ENCODE peak calls at places on chromosomes 5 and 9, in nine cellular contexts. Q, J, A, G, D, V, L, C and W are unnamed samples. For H3K4me1, the result is how much of the 10 kb centered on the place peaks cover.

GRCh38 chr5:92922231-92922967 is 658.6 kb downstream of the NR2F1-AS1 start:
- DNase-seq in Q (no peak), J (no peak), A (no peak), G (no peak), D (no peak), V (no peak), L (no peak), C (no peak), W (no peak)

GRCh38 chr5:181241393-181241975 is 2.2 kb downstream of the RACK1 start:
- DNase-seq in Q (no peak), J (peak), A (peak), G (no peak), D (no peak), V (peak), L (peak), C (peak), W (no peak)

GRCh38 chr5:102221949-102222348 is 74.1 kb downstream of the SLCO4C1 start:
- DNase-seq in Q (no peak), J (no peak), A (no peak), G (no peak), D (no peak), V (no peak), L (no peak), C (no peak), W (no peak)

GRCh38 chr9:115234094-115234493 is 116.1 kb upstream of the TNC start:
- DNase-seq in Q (no peak), J (peak), A (no peak), G (no peak), D (no peak), V (no peak), L (peak), C (peak), W (no peak)

GRCh38 chr9:109904666-109905065 is 124.7 kb downstream of the PALM2AKAP2 start:
- DNase-seq in Q (no peak), J (no peak), A (no peak), G (no peak), D (no peak), V (no peak), L (no peak), C (no peak), W (no peak)

GRCh38 chr5:56522972-56523371 is 289.8 kb upstream of the ANKRD55 start:
- DNase-seq in Q (no peak), J (no peak), A (no peak), G (peak), D (peak), V (peak), L (peak), C (peak), W (no peak)

GRCh38 chr9:74942801-74943200 is 9.9 kb downstream of the C9orf40 start:
- DNase-seq in Q (no peak), J (peak), A (peak), G (no peak), D (no peak), V (no peak), L (peak), C (no peak), W (no peak)

GRCh38 chr5:173726848-173727557 is 110.6 kb upstream of the BOD1 start:
- DNase-seq in Q (no peak), J (no peak), A (no peak), G (no peak), D (no peak), V (no peak), L (no peak), C (no peak), W (no peak)

GRCh38 chr9:103037508-103038477 is 42.7 kb downstream of the CYLC2 start:
- DNase-seq in Q (no peak), J (no peak), A (no peak), G (peak), D (peak), V (peak), L (no peak), C (no peak), W (no peak)

GRCh38 chr9:21334603-21334968 is 618 bp downstream of the KLHL9 start:
- DNase-seq in Q (no peak), J (no peak), A (no peak), G (no peak), D (no peak), V (no peak), L (peak), C (no peak), W (no peak)

GRCh38 chr9:123392802-123393201 is 36.8 kb downstream of the CRB2 start:
- DNase-seq in Q (no peak), J (no peak), A (no peak), G (no peak), D (no peak), V (no peak), L (no peak), C (no peak), W (no peak)

GRCh38 chr5:111772456-111772855 is 15.5 kb upstream of the NREP start:
- DNase-seq in Q (no peak), J (no peak), A (no peak), G (no peak), D (no peak), V (no peak), L (peak), C (no peak), W (no peak)

GRCh38 chr9:107215381-107215780 is 67.7 kb upstream of the RAD23B start:
- DNase-seq in Q (no peak), J (peak), A (no peak), G (no peak), D (no peak), V (no peak), L (peak), C (no peak), W (no peak)

GRCh38 chr5:131863700-131864099 is 66.9 kb upstream of the FNIP1 start:
- DNase-seq in Q (no peak), J (no peak), A (no peak), G (no peak), D (no peak), V (no peak), L (no peak), C (no peak), W (no peak)

GRCh38 chr5:106966686-106967315 is 703.9 kb downstream of the EFNA5 start:
- DNase-seq in Q (no peak), J (peak), A (no peak), G (no peak), D (no peak), V (no peak), L (no peak), C (no peak), W (no peak)

GRCh38 chr9:20929276-20929675 is 102.2 kb downstream of the HACD4 start:
- DNase-seq in Q (no peak), J (no peak), A (no peak), G (no peak), D (no peak), V (no peak), L (no peak), C (no peak), W (no peak)

GRCh38 chr9:91820949-91821880 is 128.8 kb downstream of the ROR2 start:
- DNase-seq in Q (no peak), J (no peak), A (no peak), G (peak), D (no peak), V (no peak), L (peak), C (no peak), W (no peak)

GRCh38 chr5:9233712-9234111 is 312.2 kb downstream of the SEMA5A start:
- DNase-seq in Q (no peak), J (no peak), A (no peak), G (no peak), D (no peak), V (no peak), L (peak), C (no peak), W (no peak)

GRCh38 chr5:151495330-151495729 is 47.9 kb downstream of the SLC36A1 start:
- DNase-seq in Q (no peak), J (no peak), A (no peak), G (no peak), D (no peak), V (no peak), L (peak), C (no peak), W (no peak)

GRCh38 chr5:151448038-151448985 is 909 bp downstream of the SLC36A1 start:
- DNase-seq in Q (peak), J (peak), A (peak), G (no peak), D (no peak), V (no peak), L (no peak), C (peak), W (no peak)

GRCh38 chr5:132476853-132477729 is 13.5 kb downstream of the IRF1 start:
- DNase-seq in Q (no peak), J (no peak), A (no peak), G (peak), D (no peak), V (no peak), L (no peak), C (no peak), W (peak)

GRCh38 chr5:177455661-177456590 is 9.3 kb downstream of the PRR7 start:
- DNase-seq in Q (peak), J (peak), A (peak), G (peak), D (peak), V (peak), L (peak), C (peak), W (peak)

GRCh38 chr9:121369595-121370265 is at the start of gene STOM:
- DNase-seq in Q (no peak), J (peak), A (peak), G (peak), D (peak), V (peak), L (peak), C (no peak), W (peak)

GRCh38 chr9:110641350-110641749 is 27.2 kb upstream of the MUSK start:
- DNase-seq in Q (no peak), J (no peak), A (no peak), G (no peak), D (no peak), V (no peak), L (no peak), C (no peak), W (no peak)

GRCh38 chr5:148996270-148996669 is 66.6 kb downstream of the SH3TC2 start:
- DNase-seq in Q (no peak), J (no peak), A (no peak), G (no peak), D (no peak), V (no peak), L (peak), C (no peak), W (no peak)

GRCh38 chr9:129323376-129323998 is 145.4 kb upstream of the IER5L start:
- DNase-seq in Q (no peak), J (no peak), A (no peak), G (peak), D (no peak), V (peak), L (no peak), C (no peak), W (peak)

GRCh38 chr5:173035904-173036707 is 20.0 kb upstream of the CREBRF start:
- DNase-seq in Q (no peak), J (no peak), A (no peak), G (peak), D (no peak), V (no peak), L (no peak), C (no peak), W (no peak)

GRCh38 chr5:142095651-142096330 is 12.8 kb upstream of the NDFIP1 start:
- DNase-seq in Q (peak), J (peak), A (peak), G (no peak), D (no peak), V (no peak), L (no peak), C (no peak), W (no peak)

GRCh38 chr5:180126716-180127681 is 55.4 kb upstream of the RNF130 start:
- DNase-seq in Q (peak), J (no peak), A (peak), G (peak), D (peak), V (peak), L (no peak), C (peak), W (peak)

GRCh38 chr9:98045234-98046160 is 11.0 kb upstream of the NANS start:
- DNase-seq in Q (peak), J (no peak), A (peak), G (no peak), D (no peak), V (no peak), L (no peak), C (peak), W (no peak)

GRCh38 chr5:102223542-102224444 is 72.3 kb downstream of the SLCO4C1 start:
- DNase-seq in Q (peak), J (peak), A (no peak), G (no peak), D (no peak), V (no peak), L (peak), C (no peak), W (no peak)

GRCh38 chr5:116037236-116037822 is 5.1 kb downstream of the ARL14EPL start:
- DNase-seq in Q (no peak), J (peak), A (no peak), G (no peak), D (no peak), V (no peak), L (no peak), C (no peak), W (no peak)

GRCh38 chr5:173643964-173644363 is 27.5 kb upstream of the BOD1 start:
- DNase-seq in Q (no peak), J (no peak), A (no peak), G (no peak), D (no peak), V (no peak), L (peak), C (no peak), W (peak)

GRCh38 chr9:115135786-115136185 is 17.8 kb upstream of the TNC start:
- DNase-seq in Q (no peak), J (no peak), A (no peak), G (no peak), D (no peak), V (no peak), L (peak), C (no peak), W (no peak)

GRCh38 chr5:17089690-17090089 is 127.7 kb upstream of the BASP1 start:
- DNase-seq in Q (no peak), J (peak), A (no peak), G (no peak), D (no peak), V (no peak), L (peak), C (no peak), W (no peak)

DNA sequence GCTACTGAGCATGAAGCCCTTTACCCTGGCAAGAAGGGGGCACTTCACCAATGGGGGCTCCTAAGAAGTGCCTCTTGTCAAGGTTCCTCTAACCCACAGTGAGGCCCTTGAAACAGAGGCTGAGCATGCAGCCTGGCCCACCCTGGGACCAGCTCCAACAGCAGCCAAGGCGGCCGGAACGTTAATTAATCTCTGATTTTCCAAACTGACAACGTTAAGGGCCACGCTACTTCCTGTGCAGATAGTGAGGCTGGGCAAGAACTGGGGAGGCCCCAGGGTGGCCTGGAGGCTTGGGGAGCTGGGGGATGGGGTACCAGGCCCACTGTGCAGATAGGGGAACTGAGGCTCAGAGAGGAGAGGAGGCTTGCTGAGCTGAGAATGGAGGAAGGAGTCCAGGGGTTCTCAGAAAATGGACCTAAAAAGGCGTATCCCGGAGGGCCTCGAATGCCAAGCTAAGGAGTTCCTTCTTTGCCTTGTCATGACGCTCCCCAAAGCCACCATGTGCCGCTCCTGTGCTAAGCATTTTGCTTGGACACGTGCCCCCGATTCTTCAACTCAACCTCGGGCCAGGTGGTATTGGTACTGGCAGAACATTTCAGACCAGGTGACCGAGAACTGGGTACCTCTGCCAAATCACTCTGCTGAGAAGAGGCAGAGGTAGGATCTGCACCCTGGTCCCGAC is 72.0 kb upstream of the STXBP1 start:
- DNase-seq in Q (no peak), J (no peak), A (no peak), G (no peak), D (no peak), V (no peak), L (no peak), C (no peak), W (no peak)
- H3K4me1 ChIP-seq in Q (under half), J (under half), A (under half), G (half or more), D (half or more), V (under half), L (half or more), C (under half), W (half or more)

GRCh38 chr5:76133967-76134366 is 50.8 kb downstream of the SV2C start:
- DNase-seq in Q (no peak), J (no peak), A (no peak), G (no peak), D (no peak), V (no peak), L (no peak), C (no peak), W (no peak)
- H3K4me1 ChIP-seq in Q (under half), J (under half), A (under half), G (under half), D (under half), V (under half), L (under half), C (under half), W (under half)

GRCh38 chr9:104899759-104900247 is 28.2 kb downstream of the ABCA1 start:
- DNase-seq in Q (no peak), J (no peak), A (no peak), G (no peak), D (no peak), V (no peak), L (no peak), C (no peak), W (no peak)
- H3K4me1 ChIP-seq in Q (under half), J (under half), A (under half), G (under half), D (half or more), V (under half), L (under half), C (under half), W (half or more)

DNA sequence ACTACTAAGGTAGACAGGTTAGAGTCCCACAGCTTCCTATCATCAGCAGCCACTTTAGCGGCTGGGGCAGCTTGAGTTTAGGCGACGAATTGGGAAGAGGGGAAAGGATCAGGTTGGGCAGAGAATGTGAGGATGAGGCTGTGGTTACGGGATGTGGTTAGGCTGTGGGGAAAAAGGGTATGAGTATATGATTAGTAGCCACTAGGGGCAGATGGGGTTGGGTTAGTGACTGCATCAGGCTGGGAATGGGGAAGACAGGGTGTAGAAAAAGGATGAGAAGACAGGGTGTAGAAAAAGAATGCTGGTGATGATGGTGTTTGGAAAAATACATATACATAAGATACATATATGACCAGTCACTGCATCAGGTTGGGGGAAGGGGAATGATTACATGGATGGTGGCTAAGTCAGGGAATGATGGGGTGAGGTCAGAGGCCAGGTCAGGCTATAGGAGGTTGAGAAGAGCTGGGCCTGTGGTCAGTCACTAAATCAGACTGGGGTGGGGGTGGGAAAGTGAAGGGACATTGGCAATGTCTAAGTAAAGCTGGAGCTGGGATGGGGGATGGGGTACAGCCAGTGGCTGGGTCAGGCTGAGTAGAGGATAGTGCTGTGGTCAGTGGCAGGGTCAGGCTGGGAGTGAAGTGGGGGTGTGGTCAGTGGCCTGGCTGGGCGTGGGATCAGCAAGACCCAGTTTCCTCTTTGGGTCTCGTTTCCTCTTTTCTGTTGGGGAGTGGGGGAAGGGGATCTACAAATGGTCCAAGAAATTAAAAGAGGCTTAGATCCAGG is 2.1 kb downstream of the TLN1 start:
- DNase-seq in Q (no peak), J (peak), A (peak), G (no peak), D (peak), V (peak), L (peak), C (peak), W (no peak)
- H3K4me1 ChIP-seq in Q (half or more), J (under half), A (half or more), G (half or more), D (half or more), V (half or more), L (under half), C (under half), W (half or more)

GRCh38 chr5:96935556-96936430 is at the start of gene LNPEP:
- DNase-seq in Q (peak), J (peak), A (peak), G (peak), D (peak), V (peak), L (peak), C (peak), W (peak)

GRCh38 chr5:96934695-96935555 is 955 bp upstream of the LNPEP start:
- DNase-seq in Q (peak), J (peak), A (peak), G (peak), D (peak), V (peak), L (peak), C (peak), W (peak)

GRCh38 chr5:96933764-96934163 is 2.1 kb upstream of the LNPEP start:
- DNase-seq in Q (no peak), J (no peak), A (no peak), G (no peak), D (no peak), V (no peak), L (no peak), C (no peak), W (no peak)

GRCh38 chr5:96932026-96932425 is 3.9 kb upstream of the LNPEP start:
- DNase-seq in Q (no peak), J (no peak), A (no peak), G (no peak), D (no peak), V (no peak), L (no peak), C (no peak), W (no peak)

DNA sequence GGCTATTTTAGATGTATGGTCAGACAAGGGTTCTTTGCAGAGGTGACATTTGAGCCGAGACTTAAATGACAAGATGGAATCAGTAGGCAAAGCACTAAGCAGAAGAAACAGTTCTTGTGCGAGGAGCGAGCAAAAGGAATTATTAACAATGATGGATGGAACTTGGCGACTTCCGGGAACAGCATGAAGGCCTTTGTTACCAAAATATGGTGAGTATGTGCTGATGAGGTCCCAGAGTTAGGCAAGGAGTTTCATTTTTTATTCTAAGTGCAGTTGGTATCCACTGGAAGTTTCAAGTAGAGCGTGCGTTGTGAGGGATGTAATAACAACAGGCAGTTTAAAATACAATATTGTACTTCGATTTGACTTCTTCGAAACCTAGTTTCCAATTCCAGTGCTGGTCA is 1.6 kb upstream of the LNPEP start:
- DNase-seq in Q (no peak), J (no peak), A (no peak), G (no peak), D (no peak), V (no peak), L (peak), C (peak), W (no peak)
- H3K4me1 ChIP-seq in Q (half or more), J (under half), A (half or more), G (under half), D (half or more), V (half or more), L (under half), C (under half), W (under half)

GRCh38 chr9:133375724-133376654 is at the start of the genes STKLD1 and SURF4:
- DNase-seq in Q (peak), J (peak), A (peak), G (peak), D (peak), V (peak), L (peak), C (peak), W (peak)

GRCh38 chr9:133372144-133372543 is 3.7 kb downstream of the SURF4 start:
- DNase-seq in Q (no peak), J (no peak), A (no peak), G (no peak), D (no peak), V (peak), L (no peak), C (no peak), W (no peak)

GRCh38 chr9:133377721-133378216 is 1.6 kb downstream of the STKLD1 start:
- DNase-seq in Q (no peak), J (no peak), A (no peak), G (no peak), D (no peak), V (no peak), L (peak), C (peak), W (no peak)

GRCh38 chr9:133374612-133375115 is 1.2 kb downstream of the SURF4 start:
- DNase-seq in Q (peak), J (no peak), A (no peak), G (no peak), D (no peak), V (no peak), L (peak), C (no peak), W (no peak)

GRCh38 chr9:133375116-133375723 is 640 bp downstream of the SURF4 start:
- DNase-seq in Q (no peak), J (no peak), A (peak), G (no peak), D (no peak), V (peak), L (peak), C (peak), W (no peak)
- H3K4me1 ChIP-seq in Q (half or more), J (under half), A (under half), G (under half), D (half or more), V (under half), L (under half), C (under half), W (half or more)